ENCODE peak calls at places on chromosomes 13 and 19, in four cellular contexts. D is left lung, Q is IMR-90, I is ovary. J is an unnamed sample.

GRCh38 chr13:113155201-113155600 is 3.2 kb upstream of the PROZ start:
- DNase-seq in Q (no peak), I (no peak), D (no peak), J (no peak)

GRCh38 chr13:109012115-109012514 is 382.7 kb downstream of the MYO16 start:
- DNase-seq in D (no peak), I (no peak), Q (no peak), J (no peak)

GRCh38 chr19:30446844-30447243 is 74.7 kb downstream of the ZNF536 start:
- DNase-seq in Q (no peak), I (no peak), D (no peak), J (no peak)

GRCh38 chr13:27770809-27771208 is 21.5 kb upstream of the GSX1 start:
- DNase-seq in I (no peak), Q (peak; percentile 13), D (no peak), J (no peak)

GRCh38 chr19:35262101-35262761 is 6.5 kb upstream of the USF2 start:
- DNase-seq in I (no peak), D (peak; percentile 32), Q (no peak), J (peak; percentile 17)

GRCh38 chr19:56838930-56839664 is 1.4 kb downstream of the PEG3 start:
- DNase-seq in I (peak; percentile 97), Q (no peak), D (peak; percentile 96), J (peak; percentile 99)

GRCh38 chr19:33212024-33212772 is 13.5 kb downstream of the SLC7A10 start:
- DNase-seq in D (no peak), Q (no peak), I (no peak), J (no peak)

GRCh38 chr19:5719274-5719960 is 529 bp downstream of the LONP1 start:
- DNase-seq in Q (peak; percentile 13), I (no peak), D (no peak), J (no peak)

GRCh38 chr13:110597041-110597689 is 18.2 kb upstream of the NAXD start:
- DNase-seq in Q (no peak), I (no peak), D (no peak), J (no peak)

GRCh38 chr19:6039541-6040225 is 61.7 kb upstream of the RANBP3 start:
- DNase-seq in I (no peak), D (no peak), Q (no peak), J (no peak)

GRCh38 chr19:45793178-45793564 is 526 bp upstream of the DMWD start:
- DNase-seq in Q (no peak), I (no peak), D (no peak), J (no peak)

GRCh38 chr19:45794627-45795026 is 2.0 kb upstream of the DMWD start:
- DNase-seq in I (no peak), Q (no peak), D (no peak), J (no peak)

GRCh38 chr19:45791744-45792481 is 732 bp downstream of the DMWD start:
- DNase-seq in I (no peak), Q (no peak), D (no peak), J (no peak)

GRCh38 chr19:45790942-45791341 is 1.7 kb downstream of the DMWD start:
- DNase-seq in Q (no peak), D (no peak), I (no peak), J (no peak)

GRCh38 chr19:45792482-45793177 is at the start of gene DMWD:
- DNase-seq in I (peak; percentile 100), D (peak; percentile 99), Q (peak; percentile 98), J (peak; percentile 100)
- H3K4me3 ChIP-seq in I (peak within 1 kb of the TSS; percentile 68), D (peak within 1 kb of the TSS; percentile 51), Q (peak within 1 kb of the TSS; percentile 82), J (peak within 1 kb of the TSS; percentile 60)

DNA sequence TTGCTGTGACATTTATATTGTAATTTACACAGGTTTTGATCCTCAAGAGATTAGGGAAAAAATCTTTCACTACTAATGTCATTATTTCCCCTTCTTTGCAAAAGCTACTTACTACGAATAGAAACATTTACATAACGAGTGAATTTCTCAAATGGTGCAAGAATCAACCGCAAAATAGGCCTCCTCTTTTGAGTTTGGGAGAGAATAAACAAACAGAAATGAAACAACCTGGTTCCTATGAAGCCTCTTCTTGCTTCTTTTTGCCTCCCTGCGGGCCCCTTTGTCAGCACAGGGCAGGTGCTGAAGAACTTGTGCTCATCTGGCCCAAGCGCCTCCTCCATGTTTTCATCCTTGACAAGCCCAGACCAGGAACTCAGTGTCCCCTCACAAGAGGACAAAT is 10.1 kb upstream of the GJA3 start:
- DNase-seq in I (no peak), Q (no peak), D (no peak), J (no peak)
- H3K4me3 ChIP-seq in I (no peak overlapping the region), Q (no peak overlapping the region), D (no peak overlapping the region), J (no peak overlapping the region)

DNA sequence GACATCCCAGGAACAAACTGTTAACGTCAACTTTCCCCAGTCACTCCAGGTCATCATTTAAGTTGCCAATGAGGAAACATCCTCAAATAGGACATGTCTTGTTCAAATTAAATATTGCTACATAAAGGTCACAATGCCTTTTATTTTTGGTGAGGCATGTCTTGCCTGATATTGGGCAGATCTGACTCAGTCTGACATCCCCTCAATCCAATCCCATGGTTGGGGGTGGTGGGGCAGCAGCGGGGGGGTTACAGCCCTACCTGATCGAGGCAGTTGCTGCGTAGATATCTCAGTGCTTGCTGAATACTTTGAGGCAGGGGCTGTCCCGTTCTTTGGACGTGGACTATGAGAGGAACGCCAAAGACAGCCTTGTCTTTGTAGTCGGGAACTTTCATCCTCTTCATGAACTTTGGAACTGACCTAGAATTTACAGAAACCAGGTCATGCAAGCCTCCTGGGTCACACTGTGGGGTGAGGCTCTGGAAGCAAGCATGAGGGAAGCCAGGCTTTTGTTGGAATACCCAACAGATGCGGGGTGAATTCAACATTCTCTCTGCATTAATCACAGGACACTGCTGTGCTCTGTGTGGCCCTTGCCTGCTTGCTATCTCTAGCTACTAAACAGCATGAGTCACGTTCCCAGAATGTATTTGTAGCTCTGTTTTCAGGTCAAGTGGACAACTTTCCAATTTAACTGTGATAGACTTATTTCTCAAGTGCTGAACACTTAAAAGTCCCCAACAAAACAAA is 109.8 kb downstream of the KL start:
- DNase-seq in D (no peak), I (peak; percentile 59), Q (peak; percentile 97), J (no peak)
- H3K4me3 ChIP-seq in D (no peak overlapping the region), I (no peak overlapping the region), Q (no peak overlapping the region), J (no peak overlapping the region)

DNA sequence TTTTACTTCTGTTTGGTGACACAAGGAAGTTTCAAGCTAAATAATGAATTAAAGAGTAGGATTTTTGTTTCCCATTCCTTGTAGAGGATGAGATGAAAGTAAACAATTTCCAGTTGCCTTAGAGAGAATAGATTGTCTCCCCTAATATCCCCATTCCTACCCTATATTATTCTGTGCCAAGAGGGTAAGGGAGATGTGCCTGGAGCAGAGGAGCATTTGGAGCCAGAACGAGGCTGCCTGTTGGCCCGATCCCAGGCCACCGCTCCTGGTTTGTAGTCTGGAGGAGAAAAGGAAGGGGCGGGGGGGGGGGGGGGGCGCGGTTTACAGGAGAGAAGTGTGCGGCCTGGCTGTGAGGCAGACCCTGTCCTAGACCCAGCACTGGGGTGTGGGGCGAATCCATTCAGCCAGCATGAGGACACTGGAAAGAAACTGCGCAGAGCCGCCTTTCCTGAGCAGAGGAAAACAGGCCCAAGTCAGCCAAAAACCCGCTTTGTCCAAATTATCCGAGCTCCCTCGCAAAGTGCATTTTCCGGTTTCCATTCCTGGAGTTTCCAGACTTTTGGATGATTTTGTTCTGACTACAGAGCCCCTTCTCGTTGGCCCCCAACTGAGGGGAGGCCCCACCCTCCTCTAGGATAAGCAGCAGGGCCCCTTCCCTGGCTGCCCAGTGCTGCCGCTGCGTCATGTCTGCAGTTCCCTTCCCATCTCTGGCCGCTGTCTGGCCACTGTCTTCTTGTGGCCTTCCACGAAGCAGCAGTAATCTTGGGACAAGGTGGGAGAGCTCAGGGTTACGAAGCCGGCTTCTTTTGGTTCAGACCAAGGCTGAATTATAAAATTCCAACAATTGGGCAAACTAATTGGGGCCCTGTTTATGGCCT is 23.0 kb downstream of the NFIX start:
- DNase-seq in I (peak; percentile 86), D (no peak), Q (peak; percentile 35), J (no peak)
- H3K4me3 ChIP-seq in I (peak overlapping the region; percentile 30), D (no peak overlapping the region), Q (no peak overlapping the region), J (peak overlapping the region; percentile 22)

GRCh38 chr19:50475736-50476223 is 527 bp upstream of the EMC10 start:
- DNase-seq in D (no peak), Q (no peak), I (no peak), J (no peak)

GRCh38 chr19:50476943-50477264 is 256 bp upstream of the GARIN5A start:
- DNase-seq in I (no peak), D (no peak), Q (no peak), J (peak; percentile 38)

GRCh38 chr19:50475101-50475568 is 1.2 kb upstream of the EMC10 start:
- DNase-seq in I (peak; percentile 56), D (no peak), Q (no peak), J (no peak)

GRCh38 chr19:50477751-50478515 is 1.3 kb upstream of the GARIN5A start:
- DNase-seq in I (no peak), Q (no peak), D (no peak), J (no peak)

GRCh38 chr19:50476224-50476942 is at the start of the genes EMC10 and GARIN5A:
- DNase-seq in D (peak; percentile 89), I (peak; percentile 94), Q (peak; percentile 94), J (peak; percentile 87)
- H3K4me3 ChIP-seq in D (peak within 1 kb of the TSS; percentile 98), I (peak within 1 kb of the TSS; percentile 90), Q (peak within 1 kb of the TSS; percentile 87), J (peak within 1 kb of the TSS; percentile 100)

DNA sequence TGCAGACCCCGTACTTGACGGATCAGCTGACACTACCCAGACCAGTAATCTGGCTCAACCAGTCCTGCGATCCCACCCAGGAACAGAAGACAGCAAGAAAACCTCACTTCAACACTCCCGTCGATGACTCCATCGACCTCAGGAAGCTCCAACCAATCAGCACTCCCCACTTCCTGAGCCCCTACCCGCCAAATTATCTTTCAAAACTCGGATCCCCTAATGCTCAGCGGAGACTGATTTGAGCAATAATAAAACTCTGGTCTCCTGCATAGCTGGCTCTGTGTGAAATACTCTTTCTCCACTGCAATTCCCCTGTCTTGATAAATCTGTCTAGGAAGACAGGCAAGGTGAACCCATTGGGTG is 1.2 kb downstream of the LSM4 start:
- DNase-seq in I (no peak), Q (peak; percentile 33), D (no peak), J (no peak)
- H3K4me3 ChIP-seq in I (no peak overlapping the region), Q (peak overlapping the region; percentile 77), D (no peak overlapping the region), J (no peak overlapping the region)

GRCh38 chr13:32033744-32034143 is 2.2 kb downstream of the FRY start:
- DNase-seq in Q (peak; percentile 33), D (no peak), I (no peak), J (no peak)
- H3K4me3 ChIP-seq in Q (no peak overlapping the region), D (no peak overlapping the region), I (no peak overlapping the region), J (peak overlapping the region; percentile 76)

J was measured in dorsolateral prefrontal cortex.